ENCODE peak calls at places on chromosome 9, in ten cellular contexts. J, N, O, B, C, M, D, W, K and Y are unnamed samples.

GRCh38 chr9:78030553-78031270 is 899 bp downstream of the GNAQ start:
- DNase-seq in J (peak), N (peak), O (peak), B (peak), C (peak), M (peak), D (no peak), W (no peak), K (no peak), Y (peak)

GRCh38 chr9:131323629-131324028 is 34.1 kb downstream of the PLPP7 start:
- DNase-seq in J (no peak), N (no peak), O (no peak), B (no peak), C (peak), M (no peak), D (no peak), W (no peak), K (no peak), Y (no peak)

GRCh38 chr9:14347408-14348224 is 33.7 kb upstream of the NFIB start:
- DNase-seq in J (no peak), N (no peak), O (peak), B (peak), C (peak), M (no peak), D (no peak), W (no peak), K (no peak), Y (peak)

GRCh38 chr9:79060726-79061125 is 511.0 kb upstream of the TLE4 start:
- DNase-seq in J (no peak), N (peak), O (no peak), B (no peak), C (no peak), M (no peak), D (no peak), W (no peak), K (peak), Y (no peak)

GRCh38 chr9:21455320-21455719 is 15.1 kb downstream of the IFNA1 start:
- DNase-seq in J (peak), N (peak), O (peak), B (no peak), C (no peak), M (no peak), D (no peak), W (peak), K (peak), Y (peak)

GRCh38 chr9:68732405-68733020 is 27.5 kb downstream of the PIP5K1B start:
- DNase-seq in J (no peak), N (no peak), O (no peak), B (no peak), C (no peak), M (no peak), D (no peak), W (no peak), K (no peak), Y (no peak)

GRCh38 chr9:20873240-20873860 is 158.1 kb downstream of the HACD4 start:
- DNase-seq in J (peak), N (peak), O (no peak), B (no peak), C (no peak), M (no peak), D (no peak), W (no peak), K (peak), Y (peak)

GRCh38 chr9:130913599-130914416 is 17.2 kb upstream of the QRFP start:
- DNase-seq in J (no peak), N (no peak), O (no peak), B (no peak), C (no peak), M (no peak), D (no peak), W (no peak), K (no peak), Y (no peak)

GRCh38 chr9:84851935-84852585 is 182.5 kb downstream of the NTRK2 start:
- DNase-seq in J (no peak), N (peak), O (no peak), B (no peak), C (no peak), M (no peak), D (no peak), W (peak), K (peak), Y (no peak)

GRCh38 chr9:91930475-91930874 is 19.6 kb downstream of the ROR2 start:
- DNase-seq in J (no peak), N (peak), O (no peak), B (no peak), C (no peak), M (no peak), D (no peak), W (no peak), K (no peak), Y (no peak)

GRCh38 chr9:133609311-133610098 is at the start of gene FAM163B:
- DNase-seq in J (no peak), N (no peak), O (peak), B (no peak), C (peak), M (no peak), D (no peak), W (no peak), K (no peak), Y (peak)

GRCh38 chr9:136584401-136585328 is 38.8 kb upstream of the NOTCH1 start:
- DNase-seq in J (no peak), N (no peak), O (no peak), B (no peak), C (no peak), M (no peak), D (no peak), W (no peak), K (no peak), Y (no peak)

GRCh38 chr9:104177003-104177611 is 83.0 kb downstream of the SMC2 start:
- DNase-seq in J (no peak), N (no peak), O (no peak), B (peak), C (no peak), M (no peak), D (no peak), W (no peak), K (peak), Y (no peak)

GRCh38 chr9:86005253-86005775 is 64.4 kb downstream of the NAA35 start:
- DNase-seq in J (no peak), N (no peak), O (no peak), B (no peak), C (no peak), M (no peak), D (no peak), W (no peak), K (no peak), Y (no peak)

GRCh38 chr9:77961541-77961940 is 70.1 kb downstream of the GNAQ start:
- DNase-seq in J (no peak), N (no peak), O (no peak), B (no peak), C (no peak), M (no peak), D (no peak), W (no peak), K (no peak), Y (no peak)

GRCh38 chr9:129240581-129241211 is 62.6 kb upstream of the IER5L start:
- DNase-seq in J (no peak), N (no peak), O (no peak), B (no peak), C (peak), M (no peak), D (peak), W (no peak), K (no peak), Y (no peak)

GRCh38 chr9:136902259-136902821 is 16.0 kb downstream of the TRAF2 start:
- DNase-seq in J (peak), N (no peak), O (no peak), B (no peak), C (peak), M (no peak), D (peak), W (no peak), K (peak), Y (peak)

GRCh38 chr9:32431940-32432555 is 47.6 kb downstream of the ACO1 start:
- DNase-seq in J (peak), N (peak), O (peak), B (peak), C (peak), M (no peak), D (no peak), W (no peak), K (no peak), Y (peak)

GRCh38 chr9:114919611-114920010 is 10.8 kb downstream of the TNFSF8 start:
- DNase-seq in J (no peak), N (no peak), O (no peak), B (no peak), C (no peak), M (no peak), D (no peak), W (no peak), K (no peak), Y (no peak)

GRCh38 chr9:82554381-82554780 is 508.6 kb downstream of the RASEF start:
- DNase-seq in J (no peak), N (no peak), O (no peak), B (no peak), C (no peak), M (no peak), D (no peak), W (no peak), K (no peak), Y (no peak)

GRCh38 chr9:34986541-34987047 is 3.0 kb upstream of the DNAJB5 start:
- DNase-seq in J (peak), N (no peak), O (peak), B (peak), C (peak), M (peak), D (peak), W (no peak), K (no peak), Y (peak)